ENCODE peak calls at places on chromosomes 16 and 17, in ten cellular contexts. D is heart left ventricle; Q is K562; T is activated CD8-positive, alpha-beta memory T cell treated with anti-CD3 and anti-CD28 coated beads for 1 hour; J is nucleus accumbens; S is posterior vena cava; M is activated gamma-delta T cell treated with anti-CD3 and anti-CD28 coated beads, Interleukin-2, amount 50 U/mL, for 16 hours; V is adrenal gland; E is activated CD4-positive, alpha-beta T cell treated with anti-CD3 and anti-CD28 coated beads, Interleukin-2, amount 10 ng/mL, durations not matched to agents 7 days and 5 days; F is GM04504. K is an unnamed sample.

GRCh38 chr17:47957591-47958490 is at the start of gene PRR15L:
- DNase-seq in D (no peak), T (no peak), J (no peak), F (no peak), Q (no peak), E (no peak), S (no peak), M (no peak), V (no peak), K (no peak)

GRCh38 chr17:40557531-40558299 is 7.6 kb downstream of the CCR7 start:
- DNase-seq in S (peak), T (no peak), M (no peak), J (no peak), V (no peak), D (no peak), F (no peak), Q (no peak), E (peak), K (no peak)

GRCh38 chr16:3431779-3432219 is 11.5 kb downstream of the ZNF597 start:
- DNase-seq in S (peak), T (peak), M (peak), D (peak), V (peak), J (peak), F (no peak), E (peak), Q (peak), K (no peak)

GRCh38 chr16:66988197-66988788 is at the start of gene CES4A:
- DNase-seq in T (no peak), Q (no peak), E (no peak), D (no peak), V (peak), J (no peak), F (no peak), M (no peak), S (no peak), K (no peak)

GRCh38 chr17:7707446-7707845 is 2.4 kb downstream of the EFNB3 start:
- DNase-seq in Q (no peak), V (no peak), J (peak), F (no peak), D (no peak), M (no peak), S (peak), T (no peak), E (no peak), K (no peak)

GRCh38 chr16:66382966-66383299 is 16.4 kb downstream of the CDH5 start:
- DNase-seq in M (no peak), D (no peak), Q (no peak), S (no peak), E (no peak), V (no peak), J (no peak), T (no peak), F (no peak), K (no peak)

GRCh38 chr16:57616241-57616640 is 12.2 kb upstream of the ADGRG1 start:
- DNase-seq in D (no peak), T (no peak), V (no peak), S (no peak), F (no peak), J (no peak), M (no peak), E (no peak), Q (no peak), K (no peak)

GRCh38 chr16:72989203-72989991 is 58.5 kb downstream of the ZFHX3 start:
- DNase-seq in V (no peak), J (no peak), E (no peak), M (no peak), F (peak), Q (no peak), D (no peak), T (no peak), S (peak), K (no peak)

GRCh38 chr17:38535886-38536285 is 69.9 kb downstream of the SRCIN1 start:
- DNase-seq in E (no peak), S (no peak), D (no peak), J (no peak), Q (no peak), V (no peak), T (no peak), F (no peak), M (no peak), K (no peak)

GRCh38 chr16:25481636-25482035 is 210.1 kb upstream of the HS3ST4 start:
- DNase-seq in V (no peak), Q (no peak), M (no peak), E (no peak), D (no peak), S (no peak), J (no peak), T (no peak), F (no peak), K (no peak)